ENCODE peak calls at places on chromosomes 2 and 18, in six cellular contexts. Q is thoracic aorta, F is left lung, R is astrocyte of the spinal cord, T is stomach, H is cardiac muscle cell. B is an unnamed sample.
A peak's percentile ranks its signal among the peaks of the same experiment; 100 is the strongest.

GRCh38 chr2:98009887-98010760 is 14.4 kb upstream of the TMEM131 start:
- DNase-seq in F (no peak), T (no peak), Q (no peak), R (no peak), H (peak; percentile 73), B (no peak)

GRCh38 chr18:62651276-62652031 is 63.9 kb upstream of the PHLPP1 start:
- DNase-seq in R (no peak), H (no peak), Q (no peak), F (no peak), T (no peak), B (no peak)

GRCh38 chr18:54736981-54737380 is 91.3 kb upstream of the RAB27B start:
- DNase-seq in R (peak; percentile 25), F (no peak), H (no peak), T (no peak), Q (no peak), B (no peak)

GRCh38 chr18:58152216-58152615 is 108.2 kb downstream of the NEDD4L start:
- DNase-seq in H (no peak), T (no peak), Q (no peak), R (no peak), F (no peak), B (no peak)

GRCh38 chr18:24268784-24269550 is 128.7 kb downstream of the OSBPL1A start:
- DNase-seq in R (no peak), T (no peak), F (no peak), Q (no peak), H (no peak), B (no peak)

GRCh38 chr2:128602699-128603101 is 284.0 kb upstream of the HS6ST1 start:
- DNase-seq in F (peak; percentile 27), T (no peak), H (no peak), Q (no peak), R (no peak), B (no peak)

GRCh38 chr2:143891879-143892308 is 628.0 kb downstream of the ZEB2 start:
- DNase-seq in Q (no peak), H (no peak), F (no peak), R (no peak), T (no peak), B (no peak)

GRCh38 chr18:26780520-26781325 is 84.8 kb downstream of the AQP4 start:
- DNase-seq in R (no peak), F (no peak), H (no peak), T (no peak), Q (no peak), B (no peak)

GRCh38 chr2:109218087-109218791 is 89.2 kb downstream of the SH3RF3 start:
- DNase-seq in R (peak; percentile 61), Q (no peak), F (no peak), H (peak; percentile 43), T (no peak), B (no peak)

GRCh38 chr2:30078521-30078920 is 68.3 kb upstream of the YPEL5 start:
- DNase-seq in F (no peak), H (no peak), R (no peak), T (no peak), Q (no peak), B (no peak)
- TF ChIP-seq CTCF in F (no peak), H (no peak), R (no peak), T (no peak), Q (no peak), B (no peak)

DNA sequence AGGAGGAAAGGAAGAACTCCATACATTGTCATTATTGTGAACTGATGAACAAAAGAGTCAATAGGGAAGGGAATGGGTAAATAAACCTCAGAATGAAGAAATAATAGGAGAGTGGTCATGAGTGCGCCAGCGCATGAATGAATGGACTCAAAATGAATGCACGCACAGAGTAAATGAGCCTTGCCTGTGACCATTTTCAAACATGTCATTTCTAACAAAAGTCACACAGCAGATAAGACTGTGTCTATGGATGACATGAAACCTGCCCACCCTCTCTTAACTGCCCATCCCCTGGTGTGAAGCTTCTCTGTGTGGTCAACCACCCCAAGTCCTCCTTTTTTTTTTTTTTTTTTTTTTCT is 121.1 kb upstream of the TEX51 start:
- DNase-seq in T (no peak), R (no peak), F (no peak), H (no peak), Q (no peak), B (no peak)
- TF ChIP-seq CTCF in T (no peak), R (no peak), F (peak; percentile 8), H (no peak), Q (no peak), B (no peak)

DNA sequence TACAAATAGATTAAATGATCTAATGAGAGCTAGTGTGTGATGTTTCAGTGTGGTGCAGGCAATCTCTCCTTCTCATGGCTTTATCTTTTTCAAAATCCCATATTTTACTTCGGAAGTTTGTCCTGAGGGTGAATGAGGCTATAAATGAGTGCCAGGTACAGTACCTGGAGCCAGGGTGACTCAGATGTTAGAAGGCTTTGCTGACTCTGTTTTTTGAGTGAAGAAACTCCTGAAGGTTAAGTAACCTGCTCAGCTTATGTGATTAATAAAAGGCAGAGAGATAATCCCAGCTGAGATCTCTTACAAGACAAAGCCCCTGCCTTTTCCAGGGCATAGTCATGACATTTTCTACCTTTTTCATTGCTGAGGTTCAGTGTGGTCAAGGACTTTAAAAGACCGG is 52.6 kb downstream of the MGAT5 start:
- DNase-seq in F (no peak), T (no peak), Q (no peak), H (no peak), R (no peak), B (no peak)
- TF ChIP-seq CTCF in F (no peak), T (no peak), Q (no peak), H (no peak), R (no peak), B (no peak)

GRCh38 chr2:70888925-70889715 is 46.6 kb upstream of the ATP6V1B1 start:
- DNase-seq in T (peak; percentile 23), R (no peak), Q (no peak), F (no peak), H (peak; percentile 14), B (no peak)
- TF ChIP-seq CTCF in T (no peak), R (no peak), Q (no peak), F (no peak), H (no peak), B (no peak)

GRCh38 chr2:172106128-172106961 is 3.6 kb upstream of the DLX2 start:
- DNase-seq in F (no peak), H (peak; percentile 48), T (no peak), R (no peak), Q (no peak), B (no peak)
- TF ChIP-seq CTCF in F (peak; percentile 13), H (peak; percentile 47), T (no peak), R (peak; percentile 50), Q (no peak), B (no peak)

DNA sequence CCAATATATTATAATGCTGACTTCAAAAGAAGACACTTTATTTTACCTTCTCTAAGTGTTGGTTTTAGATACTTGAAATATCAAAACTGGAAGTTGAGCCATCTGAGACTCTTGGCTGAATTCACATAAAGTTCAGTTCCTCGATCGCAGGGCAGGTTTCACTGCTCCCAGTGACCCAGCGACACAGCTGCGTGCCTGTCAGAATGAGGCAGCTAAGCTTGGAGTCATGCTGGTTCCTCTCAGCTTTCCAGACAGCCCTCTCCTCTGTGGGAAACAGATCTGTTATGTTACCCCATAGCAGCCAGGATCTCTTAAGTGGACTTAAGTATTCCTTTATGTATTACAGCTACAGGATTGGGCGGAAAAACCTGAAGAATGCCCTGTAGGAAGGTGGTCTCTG is 142.8 kb upstream of the ALPP start:
- DNase-seq in F (no peak), Q (no peak), R (peak; percentile 48), T (no peak), H (no peak), B (no peak)
- TF ChIP-seq CTCF in F (no peak), Q (no peak), R (no peak), T (no peak), H (no peak), B (no peak)

GRCh38 chr2:27008678-27009077 is 24.1 kb upstream of the TMEM214 start:
- DNase-seq in H (no peak), Q (no peak), R (no peak), F (no peak), T (no peak), B (no peak)
- TF ChIP-seq CTCF in H (no peak), Q (no peak), R (no peak), F (no peak), T (no peak), B (no peak)

GRCh38 chr2:238060096-238060541 is 682 bp upstream of the SCLY start:
- DNase-seq in F (no peak), T (no peak), Q (no peak), R (peak; percentile 45), H (no peak), B (peak; percentile 18)

GRCh38 chr2:238063414-238064189 is 2.8 kb downstream of the SCLY start:
- DNase-seq in T (no peak), Q (no peak), R (no peak), H (no peak), F (no peak), B (no peak)

GRCh38 chr2:238059505-238059904 is 1.3 kb upstream of the SCLY start:
- DNase-seq in F (no peak), H (no peak), T (no peak), Q (no peak), R (no peak), B (no peak)

GRCh38 chr2:238061310-238062202 is 755 bp downstream of the SCLY start:
- DNase-seq in Q (no peak), R (peak; percentile 38), T (no peak), F (peak; percentile 35), H (peak; percentile 51), B (peak; percentile 43)

DNA sequence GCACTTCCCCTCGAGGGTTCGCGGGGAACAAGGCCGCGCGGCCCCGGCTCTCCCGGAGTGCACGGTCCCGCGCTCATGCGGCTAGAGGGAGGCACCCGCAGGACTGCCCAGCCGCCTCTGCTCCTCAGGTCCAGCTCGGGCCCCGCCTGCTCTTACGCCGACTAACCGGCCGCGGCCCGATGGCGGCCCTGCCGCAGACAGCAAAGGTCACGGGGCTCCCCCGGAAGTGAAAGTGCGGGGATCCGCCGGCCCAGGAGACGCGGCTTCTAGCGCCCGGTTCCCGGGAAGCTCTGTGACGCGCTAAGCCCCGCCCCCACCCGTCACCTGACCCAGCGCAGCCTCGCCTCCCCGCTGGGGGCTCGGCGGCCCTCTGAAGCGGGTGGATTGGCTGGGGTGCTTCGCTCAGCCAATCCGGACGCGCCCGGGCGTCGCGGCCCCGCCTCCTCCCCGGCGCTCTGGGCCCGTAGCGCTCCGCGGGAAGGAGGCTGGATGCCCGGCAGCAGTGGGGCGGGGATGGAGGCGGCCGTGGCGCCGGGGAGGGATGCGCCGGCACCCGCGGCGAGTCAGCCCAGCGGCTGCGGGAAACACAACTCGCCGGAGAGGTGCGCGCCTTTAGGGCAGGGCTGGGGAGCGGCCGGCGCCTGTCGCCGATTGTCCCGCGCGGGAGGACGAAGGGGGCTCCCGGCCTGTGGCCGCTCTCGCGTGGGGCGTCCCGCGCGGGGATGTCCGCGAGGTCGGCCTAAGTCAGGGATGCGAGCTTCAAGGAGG is at the start of gene SCLY:
- DNase-seq in T (peak; percentile 98), R (peak; percentile 99), H (peak; percentile 99), Q (peak; percentile 84), F (peak; percentile 98), B (peak; percentile 97)
- TF ChIP-seq CTCF in T (no peak), R (no peak), H (no peak), Q (no peak), F (peak; percentile 26), B (peak; percentile 25)

DNA sequence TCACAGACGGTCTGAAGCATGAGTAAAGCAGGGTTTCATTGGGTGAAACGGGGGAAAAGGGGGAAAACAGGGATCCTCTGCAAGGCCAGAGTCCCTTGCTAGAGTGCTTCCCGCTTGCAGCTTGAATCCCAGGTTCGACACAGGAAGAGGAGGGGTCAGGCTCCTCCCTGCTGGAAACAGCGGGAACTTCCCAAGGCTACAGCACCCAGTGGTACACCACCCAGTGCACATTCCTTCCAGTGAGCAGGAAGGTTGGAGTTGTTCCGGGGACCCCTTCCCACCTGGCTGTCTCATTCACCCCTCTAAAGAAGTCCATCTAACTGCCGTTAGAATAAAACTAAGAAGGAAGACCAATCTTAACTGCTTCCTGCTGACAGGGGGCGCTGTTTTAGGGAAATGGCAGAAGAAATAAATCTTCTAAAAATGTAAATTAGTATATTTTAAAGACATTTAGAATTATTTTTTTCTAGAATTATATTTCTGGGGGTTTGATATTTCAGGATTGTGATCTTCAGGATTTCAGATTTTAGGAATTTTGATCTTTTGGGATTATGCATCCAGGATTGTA is 230.9 kb downstream of the RBM43 start:
- DNase-seq in F (no peak), R (no peak), H (no peak), T (no peak), Q (no peak), B (peak; percentile 25)
- TF ChIP-seq CTCF in F (no peak), R (peak; percentile 18), H (no peak), T (no peak), Q (no peak), B (peak; percentile 45)